ENCODE peak calls at places on chromosomes 12 and 14, in six cellular contexts. Z is stimulated activated CD4-positive, alpha-beta T cell treated with anti-CD3 and anti-CD28 coated beads, TNF-alpha, amount 100 ng/mL, for 48 hours; E is T-cell; V is GM12864; J is cerebellar nuclear complex; Q is LoVo. U is an unnamed sample.

GRCh38 chr12:6426882-6427671 is 17.7 kb upstream of the CD27 start:
- DNase-seq in V (peak; percentile 94), J (no peak), Q (no peak), E (peak; percentile 83), Z (peak; percentile 93), U (no peak)

GRCh38 chr14:67151082-67151666 is 38.1 kb upstream of the GARIN2 start:
- DNase-seq in Q (no peak), V (no peak), J (no peak), Z (no peak), E (no peak), U (no peak)

GRCh38 chr12:47801904-47802246 is 17.8 kb downstream of the HDAC7 start:
- DNase-seq in J (no peak), E (no peak), V (no peak), Q (no peak), Z (no peak), U (no peak)

GRCh38 chr12:129696952-129697351 is 206.9 kb downstream of the TMEM132D start:
- DNase-seq in E (no peak), Q (no peak), V (no peak), J (no peak), Z (no peak), U (no peak)

GRCh38 chr12:617304-617915 is 45.8 kb downstream of the NINJ2 start:
- DNase-seq in E (no peak), J (no peak), Z (no peak), V (no peak), Q (no peak), U (peak; percentile 87)

GRCh38 chr12:642633-643477 is 20.4 kb downstream of the NINJ2 start:
- DNase-seq in E (peak; percentile 72), Z (peak; percentile 54), V (no peak), Q (peak; percentile 87), J (no peak), U (peak; percentile 87)

GRCh38 chr12:101108130-101108529 is 101.9 kb downstream of the SLC5A8 start:
- DNase-seq in Q (no peak), E (no peak), J (no peak), V (no peak), Z (no peak), U (no peak)

GRCh38 chr14:101151226-101151929 is 247.9 kb upstream of the RTL1 start:
- DNase-seq in V (no peak), J (no peak), E (no peak), Z (no peak), Q (peak; percentile 29), U (no peak)

GRCh38 chr12:72136792-72137191 is 135.4 kb upstream of the TRHDE start:
- DNase-seq in V (no peak), Q (no peak), E (no peak), Z (no peak), J (no peak), U (no peak)

GRCh38 chr14:79656086-79656485 is 555.2 kb downstream of the DIO2 start:
- DNase-seq in E (no peak), J (no peak), Z (no peak), Q (no peak), V (no peak), U (no peak)

U was measured in sigmoid colon.